ENCODE peak calls at places on chromosomes 16 and 17, in five cellular contexts. One of them, this sample, is unnamed.

GRCh38 chr17:37392024-37392590 is 14.5 kb downstream of the ACACA start:
- DNase-seq in suprapubic skin: no peak
- DNase-seq in thoracic aorta: no peak
- DNase-seq in stomach: no peak
- DNase-seq in brain microvascular endothelial cell: peak; percentile 87
- DNase-seq in this sample: peak; percentile 68

GRCh38 chr17:61625564-61625963 is 34.5 kb upstream of the NACA2 start:
- DNase-seq in brain microvascular endothelial cell: no peak
- DNase-seq in stomach: no peak
- DNase-seq in suprapubic skin: no peak
- DNase-seq in thoracic aorta: no peak
- DNase-seq in this sample: no peak

GRCh38 chr17:83153681-83154310 is 74.4 kb downstream of the METRNL start:
- DNase-seq in stomach: no peak
- DNase-seq in suprapubic skin: no peak
- DNase-seq in thoracic aorta: no peak
- DNase-seq in brain microvascular endothelial cell: no peak
- DNase-seq in this sample: no peak

GRCh38 chr17:44354582-44355309 is 8.9 kb downstream of the FAM171A2 start:
- DNase-seq in brain microvascular endothelial cell: no peak
- DNase-seq in thoracic aorta: no peak
- DNase-seq in suprapubic skin: peak; percentile 76
- DNase-seq in stomach: no peak
- DNase-seq in this sample: no peak

GRCh38 chr17:75899353-75899752 is 2.6 kb upstream of the TRIM65 start:
- DNase-seq in brain microvascular endothelial cell: no peak
- DNase-seq in suprapubic skin: no peak
- DNase-seq in stomach: no peak
- DNase-seq in thoracic aorta: no peak
- DNase-seq in this sample: no peak

GRCh38 chr16:86577314-86577971 is 906 bp upstream of the FOXL1 start:
- DNase-seq in brain microvascular endothelial cell: no peak
- DNase-seq in suprapubic skin: no peak
- DNase-seq in stomach: no peak
- DNase-seq in thoracic aorta: no peak
- DNase-seq in this sample: peak; percentile 83

GRCh38 chr17:8859029-8859803 is 8.3 kb downstream of the PIK3R6 start:
- DNase-seq in stomach: no peak
- DNase-seq in brain microvascular endothelial cell: peak; percentile 40
- DNase-seq in thoracic aorta: no peak
- DNase-seq in suprapubic skin: peak; percentile 52
- DNase-seq in this sample: peak; percentile 55

GRCh38 chr17:350706-351435 is 1.7 kb downstream of the RPH3AL start:
- DNase-seq in thoracic aorta: no peak
- DNase-seq in stomach: peak; percentile 76
- DNase-seq in suprapubic skin: no peak
- DNase-seq in brain microvascular endothelial cell: no peak
- DNase-seq in this sample: no peak

GRCh38 chr17:59853168-59853918 is 39.4 kb downstream of the TUBD1 start:
- DNase-seq in suprapubic skin: no peak
- DNase-seq in stomach: peak; percentile 91
- DNase-seq in thoracic aorta: no peak
- DNase-seq in brain microvascular endothelial cell: peak; percentile 84
- DNase-seq in this sample: peak; percentile 97

GRCh38 chr17:45296003-45296832 is 20.6 kb downstream of the MAP3K14 start:
- DNase-seq in thoracic aorta: no peak
- DNase-seq in stomach: no peak
- DNase-seq in suprapubic skin: no peak
- DNase-seq in brain microvascular endothelial cell: no peak
- DNase-seq in this sample: no peak

GRCh38 chr16:88686439-88687253 is at the start of gene SNAI3:
- DNase-seq in thoracic aorta: no peak
- DNase-seq in brain microvascular endothelial cell: no peak
- DNase-seq in suprapubic skin: no peak
- DNase-seq in stomach: peak; percentile 95
- DNase-seq in this sample: peak; percentile 36

GRCh38 chr16:72282338-72282737 is 110.4 kb upstream of the PMFBP1 start:
- DNase-seq in thoracic aorta: no peak
- DNase-seq in brain microvascular endothelial cell: no peak
- DNase-seq in stomach: no peak
- DNase-seq in suprapubic skin: no peak
- DNase-seq in this sample: no peak

GRCh38 chr17:77212081-77212832 is 71.5 kb downstream of the SEC14L1 start:
- DNase-seq in thoracic aorta: no peak
- DNase-seq in suprapubic skin: no peak
- DNase-seq in brain microvascular endothelial cell: no peak
- DNase-seq in stomach: no peak
- DNase-seq in this sample: no peak

GRCh38 chr17:14792751-14793150 is 472.4 kb downstream of the PMP22 start:
- DNase-seq in suprapubic skin: no peak
- DNase-seq in thoracic aorta: no peak
- DNase-seq in brain microvascular endothelial cell: no peak
- DNase-seq in stomach: no peak
- DNase-seq in this sample: peak; percentile 17

GRCh38 chr17:81868674-81869220 is 2.4 kb downstream of the ARHGDIA start:
- DNase-seq in stomach: no peak
- DNase-seq in suprapubic skin: no peak
- DNase-seq in brain microvascular endothelial cell: peak; percentile 79
- DNase-seq in thoracic aorta: no peak
- DNase-seq in this sample: peak; percentile 82

GRCh38 chr17:82105882-82106696 is 8.1 kb upstream of the FASN start:
- DNase-seq in thoracic aorta: no peak
- DNase-seq in brain microvascular endothelial cell: peak; percentile 25
- DNase-seq in suprapubic skin: peak; percentile 74
- DNase-seq in stomach: peak; percentile 83
- DNase-seq in this sample: peak; percentile 18

GRCh38 chr17:48510761-48511604 is 19.8 kb downstream of the HOXB1 start:
- DNase-seq in stomach: no peak
- DNase-seq in suprapubic skin: no peak
- DNase-seq in brain microvascular endothelial cell: no peak
- DNase-seq in thoracic aorta: no peak
- DNase-seq in this sample: peak; percentile 53

GRCh38 chr17:82384730-82385429 is 13.3 kb downstream of the UTS2R start:
- DNase-seq in suprapubic skin: no peak
- DNase-seq in thoracic aorta: peak; percentile 45
- DNase-seq in brain microvascular endothelial cell: peak; percentile 7
- DNase-seq in stomach: peak; percentile 85
- DNase-seq in this sample: no peak

GRCh38 chr17:72387969-72388368 is 267.1 kb downstream of the SOX9 start:
- DNase-seq in thoracic aorta: no peak
- DNase-seq in brain microvascular endothelial cell: no peak
- DNase-seq in stomach: no peak
- DNase-seq in suprapubic skin: no peak
- DNase-seq in this sample: no peak

GRCh38 chr16:87720411-87720810 is 45.4 kb downstream of the KLHDC4 start:
- DNase-seq in stomach: no peak
- DNase-seq in thoracic aorta: no peak
- DNase-seq in suprapubic skin: no peak
- DNase-seq in brain microvascular endothelial cell: no peak
- DNase-seq in this sample: no peak

GRCh38 chr17:8426094-8426720 is 9.5 kb upstream of the NDEL1 start:
- DNase-seq in stomach: no peak
- DNase-seq in brain microvascular endothelial cell: no peak
- DNase-seq in suprapubic skin: no peak
- DNase-seq in thoracic aorta: no peak
- DNase-seq in this sample: no peak

GRCh38 chr17:76578376-76578775 is 7.3 kb downstream of the ST6GALNAC2 start:
- DNase-seq in brain microvascular endothelial cell: no peak
- DNase-seq in stomach: peak; percentile 40
- DNase-seq in suprapubic skin: no peak
- DNase-seq in thoracic aorta: no peak
- DNase-seq in this sample: no peak

GRCh38 chr16:77221482-77221881 is 22.3 kb downstream of the SYCE1L start:
- DNase-seq in brain microvascular endothelial cell: no peak
- DNase-seq in suprapubic skin: no peak
- DNase-seq in stomach: no peak
- DNase-seq in thoracic aorta: no peak
- DNase-seq in this sample: no peak

GRCh38 chr16:30675133-30675532 is 16.9 kb downstream of the FBRS start:
- DNase-seq in suprapubic skin: no peak
- DNase-seq in brain microvascular endothelial cell: no peak
- DNase-seq in thoracic aorta: no peak
- DNase-seq in stomach: no peak
- DNase-seq in this sample: no peak

GRCh38 chr16:67150833-67151396 is at the start of gene B3GNT9:
- DNase-seq in stomach: peak; percentile 67
- DNase-seq in thoracic aorta: no peak
- DNase-seq in brain microvascular endothelial cell: peak; percentile 43
- DNase-seq in suprapubic skin: no peak
- DNase-seq in this sample: peak; percentile 68

GRCh38 chr17:66537518-66537917 is 235.1 kb downstream of the PRKCA start:
- DNase-seq in stomach: no peak
- DNase-seq in thoracic aorta: no peak
- DNase-seq in brain microvascular endothelial cell: no peak
- DNase-seq in suprapubic skin: no peak
- DNase-seq in this sample: no peak

GRCh38 chr17:30954046-30954805 is 16.6 kb upstream of the RNF135 start:
- DNase-seq in thoracic aorta: no peak
- DNase-seq in suprapubic skin: no peak
- DNase-seq in brain microvascular endothelial cell: peak; percentile 16
- DNase-seq in stomach: no peak
- DNase-seq in this sample: no peak

GRCh38 chr17:44900894-44901293 is 1.6 kb upstream of the EFTUD2 start:
- DNase-seq in thoracic aorta: no peak
- DNase-seq in brain microvascular endothelial cell: peak; percentile 64
- DNase-seq in stomach: no peak
- DNase-seq in suprapubic skin: no peak
- DNase-seq in this sample: peak; percentile 90

GRCh38 chr16:24668481-24669001 is 60.9 kb upstream of the TNRC6A start:
- DNase-seq in stomach: no peak
- DNase-seq in thoracic aorta: peak; percentile 16
- DNase-seq in brain microvascular endothelial cell: no peak
- DNase-seq in suprapubic skin: no peak
- DNase-seq in this sample: peak; percentile 81

GRCh38 chr16:11401161-11402050 is 56.1 kb downstream of the RMI2 start:
- DNase-seq in stomach: peak; percentile 95
- DNase-seq in brain microvascular endothelial cell: no peak
- DNase-seq in thoracic aorta: no peak
- DNase-seq in suprapubic skin: no peak
- DNase-seq in this sample: no peak

DNA sequence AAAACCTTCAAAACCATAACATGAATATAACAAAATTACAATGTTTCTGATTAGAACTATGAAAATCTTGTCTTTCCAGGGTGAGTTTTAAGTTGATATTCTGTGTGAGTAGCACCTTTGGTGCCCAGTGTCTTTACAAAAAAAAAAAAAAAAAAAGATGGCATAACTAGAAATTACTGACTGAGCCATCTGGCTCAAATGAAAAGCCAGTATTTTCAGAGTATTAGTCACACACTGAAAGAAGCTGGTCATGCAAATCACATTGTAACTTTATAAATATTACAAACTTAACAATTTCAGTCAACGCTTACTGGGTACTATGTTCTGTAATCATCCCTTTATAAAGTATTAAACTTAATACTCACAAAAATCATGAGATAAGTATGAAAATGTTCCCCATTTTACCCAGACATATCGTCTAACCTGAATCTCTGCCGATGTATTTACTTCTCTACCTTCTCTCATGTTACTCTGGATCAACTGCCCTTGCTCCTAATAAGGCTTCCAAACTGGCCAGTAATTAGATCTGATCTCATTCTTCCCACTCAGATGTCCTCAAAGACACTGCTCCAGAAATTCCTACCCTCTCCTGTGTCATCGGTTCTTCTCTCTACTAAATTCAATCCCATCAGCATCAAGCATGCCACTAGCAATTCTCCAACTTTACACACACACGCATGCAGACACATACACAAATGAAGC is 25.4 kb downstream of the UBE2G1 start:
- DNase-seq in stomach: no peak
- DNase-seq in thoracic aorta: no peak
- DNase-seq in suprapubic skin: no peak
- DNase-seq in brain microvascular endothelial cell: no peak
- DNase-seq in this sample: no peak
- TF ChIP-seq CTCF in stomach: no peak
- TF ChIP-seq CTCF in thoracic aorta: no peak
- TF ChIP-seq CTCF in suprapubic skin: no peak
- TF ChIP-seq CTCF in brain microvascular endothelial cell: no peak
- TF ChIP-seq CTCF in this sample: no peak

DNA sequence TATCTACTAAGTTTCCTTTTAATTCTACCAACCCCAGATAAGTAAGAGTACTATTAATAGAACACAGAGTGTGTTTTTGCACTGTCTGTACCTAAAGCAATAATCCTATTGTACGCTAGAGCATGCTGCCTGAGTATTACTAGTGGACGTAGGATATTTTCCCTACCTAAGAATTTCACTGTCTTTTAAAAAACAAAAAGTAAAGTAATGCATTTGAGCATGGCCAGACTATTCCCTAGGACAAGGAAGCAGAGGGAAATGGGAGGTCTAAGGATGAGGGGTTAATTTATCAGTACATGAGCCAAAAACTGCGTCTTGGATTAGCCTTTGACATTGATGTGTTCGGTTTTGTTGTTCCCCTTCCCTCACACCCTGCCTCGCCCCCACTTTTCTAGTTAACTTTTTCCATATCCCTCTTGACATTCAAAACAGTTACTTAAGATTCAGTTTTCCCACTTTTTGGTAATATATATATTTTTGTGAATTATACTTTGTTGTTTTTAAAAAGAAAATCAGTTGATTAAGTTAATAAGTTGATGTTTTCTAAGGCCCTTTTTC is 56.8 kb downstream of the HLF start:
- DNase-seq in stomach: no peak
- DNase-seq in suprapubic skin: no peak
- DNase-seq in brain microvascular endothelial cell: no peak
- DNase-seq in thoracic aorta: no peak
- DNase-seq in this sample: no peak
- H3K4me3 ChIP-seq in stomach: peak overlapping the region; percentile 19
- H3K4me3 ChIP-seq in suprapubic skin: no peak overlapping the region
- H3K4me3 ChIP-seq in brain microvascular endothelial cell: no peak overlapping the region
- H3K4me3 ChIP-seq in thoracic aorta: no peak overlapping the region
- H3K4me3 ChIP-seq in this sample: no peak overlapping the region

GRCh38 chr17:29585080-29585751 is 4.2 kb downstream of the GIT1 start:
- DNase-seq in stomach: no peak
- DNase-seq in suprapubic skin: no peak
- DNase-seq in brain microvascular endothelial cell: no peak
- DNase-seq in thoracic aorta: no peak
- DNase-seq in this sample: no peak
- TF ChIP-seq CTCF in stomach: no peak
- TF ChIP-seq CTCF in suprapubic skin: no peak
- TF ChIP-seq CTCF in brain microvascular endothelial cell: peak; percentile 63
- TF ChIP-seq CTCF in thoracic aorta: no peak
- TF ChIP-seq CTCF in this sample: peak; percentile 55

GRCh38 chr16:17567455-17567854 is 96.7 kb upstream of the XYLT1 start:
- DNase-seq in brain microvascular endothelial cell: no peak
- DNase-seq in stomach: no peak
- DNase-seq in suprapubic skin: no peak
- DNase-seq in thoracic aorta: no peak
- DNase-seq in this sample: no peak
- H3K4me3 ChIP-seq in brain microvascular endothelial cell: no peak overlapping the region
- H3K4me3 ChIP-seq in stomach: no peak overlapping the region
- H3K4me3 ChIP-seq in suprapubic skin: no peak overlapping the region
- H3K4me3 ChIP-seq in thoracic aorta: no peak overlapping the region
- H3K4me3 ChIP-seq in this sample: no peak overlapping the region

This sample was measured in astrocyte of the spinal cord.